ENCODE peak calls at places on chromosomes 3 and 15, in seven cellular contexts. M, D, K, E, X, H and W are unnamed samples.
A peak's percentile ranks its signal among the peaks of the same experiment; 100 is the strongest.

GRCh38 chr3:62669161-62669560 is 206.1 kb downstream of the CADPS start:
- DNase-seq in M (no peak), D (no peak), K (no peak), E (no peak), X (no peak), H (no peak), W (peak; percentile 15)

GRCh38 chr3:155640098-155640497 is 104.8 kb downstream of the PLCH1 start:
- DNase-seq in M (no peak), D (no peak), K (no peak), E (no peak), X (no peak), H (no peak), W (no peak)

GRCh38 chr3:160049570-160049969 is 60.9 kb downstream of the IL12A start:
- DNase-seq in M (no peak), D (no peak), K (no peak), E (no peak), X (no peak), H (no peak), W (no peak)

GRCh38 chr15:52052076-52052935 is 33.3 kb downstream of the MAPK6 start:
- DNase-seq in M (no peak), D (no peak), K (no peak), E (no peak), X (no peak), H (no peak), W (no peak)

GRCh38 chr3:192216067-192216466 is 511.3 kb downstream of the FGF12 start:
- DNase-seq in M (no peak), D (no peak), K (no peak), E (no peak), X (no peak), H (no peak), W (no peak)

GRCh38 chr3:60217156-60217911 is 1033.9 kb downstream of the FHIT start:
- DNase-seq in M (no peak), D (no peak), K (no peak), E (no peak), X (no peak), H (no peak), W (no peak)

GRCh38 chr3:105868450-105868744 is 415 bp downstream of the CBLB start:
- DNase-seq in M (peak; percentile 54), D (no peak), K (no peak), E (peak; percentile 60), X (peak; percentile 69), H (no peak), W (peak; percentile 64)

GRCh38 chr3:179933872-179934271 is 102.9 kb downstream of the PEX5L start:
- DNase-seq in M (no peak), D (no peak), K (no peak), E (no peak), X (no peak), H (no peak), W (no peak)

GRCh38 chr3:170753421-170754344 is 116.3 kb downstream of the RPL22L1 start:
- DNase-seq in M (no peak), D (peak; percentile 55), K (no peak), E (no peak), X (no peak), H (no peak), W (no peak)

GRCh38 chr15:48928877-48929538 is 34.7 kb downstream of the SHC4 start:
- DNase-seq in M (no peak), D (no peak), K (peak; percentile 45), E (no peak), X (no peak), H (no peak), W (no peak)

GRCh38 chr15:82298520-82298919 is 35.9 kb downstream of the SAXO2 start:
- DNase-seq in M (no peak), D (no peak), K (no peak), E (no peak), X (no peak), H (no peak), W (no peak)

GRCh38 chr15:29090617-29091466 is 178.8 kb downstream of the NSMCE3 start:
- DNase-seq in M (peak; percentile 73), D (no peak), K (no peak), E (no peak), X (peak; percentile 46), H (no peak), W (peak; percentile 55)

GRCh38 chr15:32959077-32959476 is 235.4 kb downstream of the FMN1 start:
- DNase-seq in M (no peak), D (no peak), K (no peak), E (no peak), X (no peak), H (no peak), W (no peak)

GRCh38 chr3:141414141-141414689 is 45.9 kb downstream of the ZBTB38 start:
- DNase-seq in M (no peak), D (no peak), K (no peak), E (no peak), X (no peak), H (no peak), W (peak; percentile 25)

GRCh38 chr3:188594137-188594536 is 440.2 kb downstream of the LPP start:
- DNase-seq in M (no peak), D (peak; percentile 87), K (peak; percentile 89), E (no peak), X (no peak), H (no peak), W (no peak)

GRCh38 chr15:28979208-28979891 is 93.6 kb downstream of the APBA2 start:
- DNase-seq in M (no peak), D (no peak), K (no peak), E (no peak), X (no peak), H (no peak), W (no peak)

GRCh38 chr3:69079269-69080159 is 651 bp downstream of the UBA3 start:
- DNase-seq in M (peak; percentile 33), D (no peak), K (no peak), E (no peak), X (peak; percentile 40), H (peak; percentile 40), W (peak; percentile 16)

GRCh38 chr3:9552252-9552999 is 1.2 kb downstream of the LHFPL4 start:
- DNase-seq in M (peak; percentile 93), D (peak; percentile 45), K (peak; percentile 42), E (no peak), X (peak; percentile 91), H (no peak), W (peak; percentile 60)

GRCh38 chr15:63495780-63496179 is 8.6 kb upstream of the USP3 start:
- DNase-seq in M (no peak), D (no peak), K (no peak), E (no peak), X (no peak), H (no peak), W (peak; percentile 87)

GRCh38 chr3:129308636-129309035 is 30.0 kb downstream of the HMCES start:
- DNase-seq in M (no peak), D (no peak), K (no peak), E (no peak), X (no peak), H (no peak), W (no peak)

GRCh38 chr3:183697610-183698317 is at the start of gene YEATS2:
- DNase-seq in M (peak; percentile 82), D (peak; percentile 30), K (no peak), E (peak; percentile 64), X (peak; percentile 76), H (peak; percentile 77), W (peak; percentile 66)

GRCh38 chr3:127458698-127459097 is 131.8 kb downstream of the TPRA1 start:
- DNase-seq in M (peak; percentile 85), D (no peak), K (no peak), E (no peak), X (peak; percentile 96), H (no peak), W (no peak)

GRCh38 chr3:42117175-42118008 is 26.2 kb downstream of the TRAK1 start:
- DNase-seq in M (peak; percentile 77), D (peak; percentile 75), K (peak; percentile 75), E (peak; percentile 74), X (no peak), H (no peak), W (peak; percentile 20)

GRCh38 chr15:57861039-57861638 is 154.6 kb downstream of the POLR2M start:
- DNase-seq in M (no peak), D (peak; percentile 65), K (peak; percentile 50), E (no peak), X (peak; percentile 12), H (no peak), W (peak; percentile 26)

GRCh38 chr3:147118611-147119010 is 287.7 kb downstream of the ZIC4 start:
- DNase-seq in M (no peak), D (no peak), K (no peak), E (no peak), X (no peak), H (no peak), W (no peak)

GRCh38 chr3:147119346-147119745 is 287.0 kb downstream of the ZIC4 start:
- DNase-seq in M (no peak), D (no peak), K (no peak), E (no peak), X (no peak), H (no peak), W (no peak)

GRCh38 chr3:147117631-147118030 is 288.7 kb downstream of the ZIC4 start:
- DNase-seq in M (no peak), D (no peak), K (no peak), E (no peak), X (no peak), H (no peak), W (no peak)

GRCh38 chr3:147120029-147120428 is 286.3 kb downstream of the ZIC4 start:
- DNase-seq in M (no peak), D (peak; percentile 3), K (peak; percentile 2), E (no peak), X (no peak), H (no peak), W (no peak)
- TF ChIP-seq CTCF in M (peak; percentile 62), D (no peak), K (no peak), E (no peak), X (peak; percentile 41), H (no peak), W (peak; percentile 16)

DNA sequence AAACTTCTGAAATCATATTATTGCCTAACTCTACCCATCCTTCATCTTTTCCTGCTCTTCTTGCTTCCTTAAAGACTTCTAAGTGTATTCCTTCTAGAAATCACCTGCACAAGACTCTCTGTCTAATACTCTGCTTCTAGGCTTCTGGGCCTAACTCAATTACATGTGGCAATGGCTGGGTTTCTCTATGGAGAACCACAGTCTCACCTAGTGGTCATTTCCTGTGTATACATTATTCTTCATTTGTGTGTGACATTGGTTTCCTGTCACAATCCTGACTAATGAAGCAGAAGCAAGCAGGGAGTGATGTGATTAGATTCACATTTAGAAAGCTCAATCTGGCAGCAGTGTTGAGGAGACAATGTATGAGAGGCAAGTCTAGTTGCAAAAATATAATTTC is 16.9 kb upstream of the CLDN1 start:
- DNase-seq in M (no peak), D (peak; percentile 91), K (peak; percentile 76), E (no peak), X (no peak), H (no peak), W (no peak)
- TF ChIP-seq CTCF in M (peak; percentile 33), D (peak; percentile 43), K (peak; percentile 59), E (peak; percentile 8), X (no peak), H (no peak), W (no peak)

GRCh38 chr3:58464875-58465274 is 27.0 kb upstream of the KCTD6 start:
- DNase-seq in M (no peak), D (no peak), K (no peak), E (no peak), X (no peak), H (no peak), W (no peak)
- TF ChIP-seq CTCF in M (no peak), D (no peak), K (no peak), E (peak; percentile 12), X (no peak), H (no peak), W (no peak)

DNA sequence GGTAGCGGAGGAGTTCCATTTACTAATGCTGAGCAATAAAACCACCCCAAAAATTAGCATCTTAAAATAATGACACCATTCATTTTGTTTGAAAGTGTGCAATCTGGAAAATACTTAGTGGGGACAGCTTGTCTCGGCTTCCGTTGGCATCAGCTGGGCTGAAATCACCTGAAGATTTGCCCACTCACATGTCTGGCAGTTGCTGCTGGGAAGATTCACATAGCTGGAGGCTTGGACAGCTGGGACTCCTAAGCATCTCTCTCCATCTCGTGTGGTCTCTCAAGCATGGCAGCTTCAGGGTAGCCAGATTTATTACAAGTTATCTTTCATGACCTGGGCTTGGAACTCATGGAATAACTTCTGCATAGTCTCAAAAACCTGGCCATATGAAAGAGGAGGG is 38.4 kb upstream of the BFSP2 start:
- DNase-seq in M (no peak), D (no peak), K (no peak), E (no peak), X (no peak), H (no peak), W (peak; percentile 66)
- TF ChIP-seq CTCF in M (no peak), D (no peak), K (no peak), E (no peak), X (no peak), H (no peak), W (no peak)